ENCODE peak calls at places on chromosomes 16 and 17, in eight cellular contexts. K is fibroblast of gingiva; H is adipocyte; P is aorta; M is activated naive CD4-positive, alpha-beta T cell treated with Interleukin-2 at 50 U/mL for 16 hours; L is naive thymus-derived CD4-positive, alpha-beta T cell; F is frontal cortex; T is NCI-H524. V is an unnamed sample.

GRCh38 chr16:27174798-27175197 is 28.5 kb upstream of the KDM8 start:
- DNase-seq in K (no peak), H (no peak), P (no peak), M (no peak), L (no peak), F (no peak), T (no peak), V (no peak)

GRCh38 chr17:18996458-18996857 is 8.1 kb downstream of the FAM83G start:
- DNase-seq in K (no peak), H (no peak), P (no peak), M (no peak), L (no peak), F (no peak), T (peak), V (no peak)

GRCh38 chr16:63577891-63578290 is 1541.7 kb upstream of the CDH8 start:
- DNase-seq in K (no peak), H (no peak), P (no peak), M (no peak), L (no peak), F (no peak), T (no peak), V (no peak)

GRCh38 chr17:5837055-5837491 is 233.1 kb upstream of the WSCD1 start:
- DNase-seq in K (no peak), H (peak), P (no peak), M (no peak), L (no peak), F (no peak), T (no peak), V (peak)

GRCh38 chr17:75998327-75998795 is 2.3 kb upstream of the CDK3 start:
- DNase-seq in K (no peak), H (no peak), P (no peak), M (no peak), L (no peak), F (no peak), T (no peak), V (no peak)

GRCh38 chr17:58679263-58680037 is 12.4 kb downstream of the TEX14 start:
- DNase-seq in K (no peak), H (no peak), P (no peak), M (no peak), L (no peak), F (no peak), T (no peak), V (no peak)

GRCh38 chr17:55585629-55586028 is 74.4 kb upstream of the SMIM36 start:
- DNase-seq in K (no peak), H (no peak), P (no peak), M (no peak), L (no peak), F (no peak), T (no peak), V (no peak)

GRCh38 chr16:2713523-2713922 is 6.5 kb downstream of the PRSS27 start:
- DNase-seq in K (no peak), H (no peak), P (no peak), M (no peak), L (no peak), F (no peak), T (no peak), V (no peak)

GRCh38 chr17:69012895-69013805 is 47.6 kb downstream of the ABCA9 start:
- DNase-seq in K (no peak), H (peak), P (no peak), M (no peak), L (no peak), F (no peak), T (no peak), V (peak)

GRCh38 chr17:52383493-52384100 is 225.1 kb upstream of the CA10 start:
- DNase-seq in K (no peak), H (peak), P (no peak), M (no peak), L (no peak), F (no peak), T (peak), V (no peak)